ENCODE peak calls at places on chromosome 4, in four cellular contexts. One of them, this sample, is unnamed.

GRCh38 chr4:109184421-109184956 is 118.0 kb downstream of the COL25A1 start:
- DNase-seq in mesenchymal stem cell: peak
- DNase-seq in H1: no peak
- DNase-seq in H9: no peak
- DNase-seq in this sample: no peak

GRCh38 chr4:20493761-20494353 is 206.4 kb upstream of the PACRGL start:
- DNase-seq in mesenchymal stem cell: peak
- DNase-seq in H1: no peak
- DNase-seq in H9: no peak
- DNase-seq in this sample: peak

GRCh38 chr4:103934178-103934789 is 214.5 kb upstream of the TACR3 start:
- DNase-seq in mesenchymal stem cell: peak
- DNase-seq in H1: no peak
- DNase-seq in H9: no peak
- DNase-seq in this sample: peak

GRCh38 chr4:86967798-86968197 is 33.0 kb downstream of the AFF1 start:
- DNase-seq in mesenchymal stem cell: peak
- DNase-seq in H1: no peak
- DNase-seq in H9: no peak
- DNase-seq in this sample: peak

GRCh38 chr4:159484861-159485260 is 382.0 kb downstream of the RAPGEF2 start:
- DNase-seq in mesenchymal stem cell: no peak
- DNase-seq in H1: no peak
- DNase-seq in H9: no peak
- DNase-seq in this sample: no peak

GRCh38 chr4:13656569-13656988 is 29.1 kb upstream of the BOD1L1 start:
- DNase-seq in mesenchymal stem cell: peak
- DNase-seq in H1: no peak
- DNase-seq in H9: peak
- DNase-seq in this sample: peak

GRCh38 chr4:6372649-6373525 is 99.5 kb downstream of the PPP2R2C start:
- DNase-seq in mesenchymal stem cell: peak
- DNase-seq in H1: no peak
- DNase-seq in H9: peak
- DNase-seq in this sample: peak

GRCh38 chr4:39205000-39205399 is 22.7 kb downstream of the WDR19 start:
- DNase-seq in mesenchymal stem cell: no peak
- DNase-seq in H1: no peak
- DNase-seq in H9: no peak
- DNase-seq in this sample: no peak

GRCh38 chr4:123244233-123244632 is 152.4 kb upstream of the SPRY1 start:
- DNase-seq in mesenchymal stem cell: peak
- DNase-seq in H1: no peak
- DNase-seq in H9: no peak
- DNase-seq in this sample: peak

GRCh38 chr4:100875296-100876040 is 357.6 kb upstream of the EMCN start:
- DNase-seq in mesenchymal stem cell: no peak
- DNase-seq in H1: no peak
- DNase-seq in H9: no peak
- DNase-seq in this sample: no peak

GRCh38 chr4:100876546-100876945 is 358.7 kb upstream of the EMCN start:
- DNase-seq in mesenchymal stem cell: no peak
- DNase-seq in H1: no peak
- DNase-seq in H9: no peak
- DNase-seq in this sample: no peak

GRCh38 chr4:100869266-100869665 is 351.4 kb upstream of the EMCN start:
- DNase-seq in mesenchymal stem cell: peak
- DNase-seq in H1: no peak
- DNase-seq in H9: no peak
- DNase-seq in this sample: no peak

GRCh38 chr4:100870940-100871772 is 353.3 kb upstream of the EMCN start:
- DNase-seq in mesenchymal stem cell: no peak
- DNase-seq in H1: no peak
- DNase-seq in H9: no peak
- DNase-seq in this sample: no peak

GRCh38 chr4:100872811-100873210 is 355.0 kb upstream of the EMCN start:
- DNase-seq in mesenchymal stem cell: peak
- DNase-seq in H1: no peak
- DNase-seq in H9: no peak
- DNase-seq in this sample: no peak
- H4K91ac ChIP-seq in mesenchymal stem cell: no peak
- H4K91ac ChIP-seq in H1: no peak
- H4K91ac ChIP-seq in H9: no peak
- H4K91ac ChIP-seq in this sample: no peak

DNA sequence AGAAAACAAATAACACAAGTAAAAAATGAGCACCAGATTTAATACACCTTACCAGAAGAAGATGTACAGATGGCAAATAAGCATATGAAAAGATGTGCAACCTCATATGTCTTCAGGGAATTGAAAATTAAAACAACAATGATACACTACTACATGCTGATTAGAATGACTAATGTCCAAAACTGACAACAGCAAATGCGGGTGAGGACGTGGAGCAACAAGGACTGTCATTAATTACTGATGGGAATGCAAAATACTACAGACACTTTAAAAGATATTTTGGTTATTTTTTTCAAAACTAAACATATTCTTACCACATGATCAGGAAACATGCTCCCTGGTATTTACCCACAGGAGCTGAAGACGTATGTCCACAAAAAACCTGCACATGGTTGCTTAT is 140.3 kb downstream of the FRYL start:
- DNase-seq in mesenchymal stem cell: no peak
- DNase-seq in H1: no peak
- DNase-seq in H9: no peak
- DNase-seq in this sample: no peak
- H4K91ac ChIP-seq in mesenchymal stem cell: no peak
- H4K91ac ChIP-seq in H1: no peak
- H4K91ac ChIP-seq in H9: no peak
- H4K91ac ChIP-seq in this sample: no peak

GRCh38 chr4:189664693-189665250 is 275.9 kb upstream of the FRG1 start:
- DNase-seq in mesenchymal stem cell: no peak
- DNase-seq in H1: no peak
- DNase-seq in H9: no peak
- DNase-seq in this sample: no peak
- H4K91ac ChIP-seq in mesenchymal stem cell: no peak
- H4K91ac ChIP-seq in H1: no peak
- H4K91ac ChIP-seq in H9: no peak
- H4K91ac ChIP-seq in this sample: no peak

GRCh38 chr4:680931-681645 is 6.7 kb downstream of the MYL5 start:
- DNase-seq in mesenchymal stem cell: peak
- DNase-seq in H1: no peak
- DNase-seq in H9: peak
- DNase-seq in this sample: no peak

GRCh38 chr4:679571-680083 is 5.3 kb downstream of the MYL5 start:
- DNase-seq in mesenchymal stem cell: no peak
- DNase-seq in H1: no peak
- DNase-seq in H9: no peak
- DNase-seq in this sample: no peak

GRCh38 chr4:680091-680490 is 5.7 kb downstream of the MYL5 start:
- DNase-seq in mesenchymal stem cell: no peak
- DNase-seq in H1: no peak
- DNase-seq in H9: peak
- DNase-seq in this sample: no peak

GRCh38 chr4:681736-682451 is 7.1 kb downstream of the SLC49A3 start:
- DNase-seq in mesenchymal stem cell: no peak
- DNase-seq in H1: no peak
- DNase-seq in H9: peak
- DNase-seq in this sample: no peak

DNA sequence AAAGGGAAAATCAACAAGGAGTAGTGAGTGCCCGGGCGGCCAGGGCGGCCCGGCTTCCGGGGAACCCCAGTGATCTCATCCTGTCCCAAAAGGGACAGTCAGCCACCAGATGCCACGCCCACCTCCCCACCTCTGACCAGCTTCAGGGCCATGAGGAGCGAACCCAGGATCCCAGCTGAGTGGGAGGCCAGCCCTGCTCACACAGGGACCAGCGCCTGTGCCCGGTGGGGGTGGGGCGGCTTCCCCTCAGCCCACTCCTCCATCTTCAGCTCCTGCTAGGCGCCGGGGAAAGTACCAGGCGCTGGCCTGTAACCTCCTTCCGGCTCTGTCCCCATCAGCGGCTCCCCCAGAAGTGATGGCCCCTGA is 6.2 kb downstream of the MYL5 start:
- DNase-seq in mesenchymal stem cell: no peak
- DNase-seq in H1: no peak
- DNase-seq in H9: peak
- DNase-seq in this sample: no peak
- H4K91ac ChIP-seq in mesenchymal stem cell: peak
- H4K91ac ChIP-seq in H1: no peak
- H4K91ac ChIP-seq in H9: no peak
- H4K91ac ChIP-seq in this sample: no peak

GRCh38 chr4:24056258-24056657 is 166.4 kb upstream of the PPARGC1A start:
- DNase-seq in mesenchymal stem cell: no peak
- DNase-seq in H1: no peak
- DNase-seq in H9: no peak
- DNase-seq in this sample: no peak

GRCh38 chr4:24063771-24064170 is 173.9 kb upstream of the PPARGC1A start:
- DNase-seq in mesenchymal stem cell: no peak
- DNase-seq in H1: no peak
- DNase-seq in H9: no peak
- DNase-seq in this sample: no peak

GRCh38 chr4:24057915-24058559 is 168.2 kb upstream of the PPARGC1A start:
- DNase-seq in mesenchymal stem cell: no peak
- DNase-seq in H1: no peak
- DNase-seq in H9: no peak
- DNase-seq in this sample: no peak

GRCh38 chr4:24059839-24060238 is 170.0 kb upstream of the PPARGC1A start:
- DNase-seq in mesenchymal stem cell: no peak
- DNase-seq in H1: no peak
- DNase-seq in H9: no peak
- DNase-seq in this sample: no peak

DNA sequence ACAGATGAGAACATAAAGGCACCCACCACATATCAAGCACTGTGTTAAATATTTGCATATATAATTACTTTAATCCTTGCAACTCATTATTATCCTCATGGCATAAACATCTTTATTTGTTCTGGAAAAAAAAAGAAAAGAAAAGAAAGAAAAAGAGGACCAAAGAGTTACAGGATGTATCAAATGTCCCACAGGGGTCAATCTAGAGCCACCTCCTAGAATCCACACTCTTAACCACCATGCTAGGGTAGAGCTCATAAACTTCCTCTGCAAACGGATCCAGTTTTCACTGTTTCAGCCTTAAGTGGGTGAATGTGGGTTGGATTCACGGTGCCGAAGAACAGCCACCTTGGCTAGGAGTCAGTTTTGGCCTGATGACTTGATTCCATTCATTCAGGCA is 171.1 kb upstream of the PPARGC1A start:
- DNase-seq in mesenchymal stem cell: no peak
- DNase-seq in H1: no peak
- DNase-seq in H9: no peak
- DNase-seq in this sample: no peak
- H4K91ac ChIP-seq in mesenchymal stem cell: no peak
- H4K91ac ChIP-seq in H1: no peak
- H4K91ac ChIP-seq in H9: no peak
- H4K91ac ChIP-seq in this sample: no peak

DNA sequence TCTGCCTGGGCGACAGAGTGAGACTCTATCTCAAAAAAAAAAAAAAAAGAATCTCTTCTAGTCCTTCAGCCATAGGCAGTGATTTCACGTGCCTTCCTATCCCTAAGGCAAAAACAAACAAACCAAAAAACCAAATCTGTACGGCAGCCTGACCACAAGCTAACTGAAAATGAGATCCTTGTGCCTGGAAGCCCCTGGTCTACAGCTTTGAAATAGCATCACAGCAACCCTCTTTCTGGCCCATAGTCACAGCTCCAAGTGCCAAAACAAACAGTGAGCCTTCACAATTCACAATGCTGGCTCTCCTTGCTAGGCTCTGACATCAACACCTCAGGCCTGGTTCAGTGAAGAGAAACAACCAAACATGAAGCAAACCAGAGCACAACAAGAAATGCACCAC is 46.1 kb downstream of the TMEM150C start:
- DNase-seq in mesenchymal stem cell: peak
- DNase-seq in H1: no peak
- DNase-seq in H9: no peak
- DNase-seq in this sample: peak
- H4K91ac ChIP-seq in mesenchymal stem cell: no peak
- H4K91ac ChIP-seq in H1: no peak
- H4K91ac ChIP-seq in H9: no peak
- H4K91ac ChIP-seq in this sample: no peak